ENCODE peak calls at places on chromosomes 5 and 9, in five cellular contexts. A is amniotic stem cell, C is astrocyte of the cerebellum, I is A673, S is astrocyte of the spinal cord. M is an unnamed sample.

GRCh38 chr5:60141119-60141518 is 247.6 kb upstream of the PDE4D start:
- DNase-seq in A (no peak), C (no peak), I (no peak), S (no peak), M (no peak)

GRCh38 chr5:151223447-151224264 is at the start of gene CCDC69:
- DNase-seq in A (no peak), C (peak), I (peak), S (peak), M (peak)

GRCh38 chr5:151628112-151628823 is 37.1 kb upstream of the FAT2 start:
- DNase-seq in A (no peak), C (no peak), I (peak), S (no peak), M (no peak)

GRCh38 chr9:134570726-134571325 is 70.8 kb upstream of the COL5A1 start:
- DNase-seq in A (no peak), C (no peak), I (peak), S (no peak), M (no peak)

GRCh38 chr5:38706376-38706775 is 139.4 kb upstream of the OSMR start:
- DNase-seq in A (no peak), C (no peak), I (no peak), S (no peak), M (no peak)

GRCh38 chr5:61313960-61314681 is 17.9 kb upstream of the ZSWIM6 start:
- DNase-seq in A (peak), C (no peak), I (peak), S (peak), M (peak)

GRCh38 chr9:108816037-108816436 is 39.7 kb downstream of the ACTL7B start:
- DNase-seq in A (no peak), C (no peak), I (peak), S (no peak), M (no peak)

GRCh38 chr5:17235736-17236330 is 18.4 kb downstream of the BASP1 start:
- DNase-seq in A (no peak), C (peak), I (no peak), S (peak), M (no peak)

GRCh38 chr5:133930061-133930823 is 38.2 kb downstream of the C5orf15 start:
- DNase-seq in A (no peak), C (peak), I (no peak), S (peak), M (no peak)

GRCh38 chr9:127866535-127866934 is 10.9 kb downstream of the AK1 start:
- DNase-seq in A (no peak), C (no peak), I (no peak), S (no peak), M (no peak)

GRCh38 chr9:128552744-128553221 is 396 bp downstream of the SPTAN1 start:
- DNase-seq in A (no peak), C (no peak), I (peak), S (peak), M (peak)

GRCh38 chr5:50751064-50751657 is 84.7 kb downstream of the PARP8 start:
- DNase-seq in A (no peak), C (peak), I (peak), S (peak), M (peak)

GRCh38 chr9:133935328-133936040 is 56.6 kb downstream of the VAV2 start:
- DNase-seq in A (no peak), C (peak), I (no peak), S (peak), M (no peak)

GRCh38 chr5:173172166-173172565 is 27.8 kb downstream of the BNIP1 start:
- DNase-seq in A (no peak), C (no peak), I (no peak), S (no peak), M (no peak)

GRCh38 chr5:78927657-78928282 is 57.3 kb downstream of the ARSB start:
- DNase-seq in A (no peak), C (peak), I (peak), S (peak), M (no peak)

GRCh38 chr5:32645246-32645645 is 59.9 kb downstream of the SUB1 start:
- DNase-seq in A (no peak), C (no peak), I (no peak), S (no peak), M (no peak)

GRCh38 chr5:83322273-83322924 is 149.1 kb upstream of the VCAN start:
- DNase-seq in A (no peak), C (no peak), I (peak), S (no peak), M (no peak)

GRCh38 chr9:18601026-18601425 is 127.1 kb downstream of the ADAMTSL1 start:
- DNase-seq in A (no peak), C (no peak), I (no peak), S (no peak), M (no peak)